ENCODE peak calls at places on chromosome 1, in five cellular contexts. One of them, this sample, is unnamed.

GRCh38 chr1:160114085-160114484 is 1.5 kb upstream of the ATP1A2 start:
- DNase-seq in ovary: no peak
- DNase-seq in HepG2: no peak
- DNase-seq in epithelial cell of prostate: no peak
- DNase-seq in uterus: no peak
- DNase-seq in this sample: no peak

GRCh38 chr1:85278853-85279314 is 2.5 kb upstream of the BCL10 start:
- DNase-seq in HepG2: no peak
- DNase-seq in ovary: no peak
- DNase-seq in epithelial cell of prostate: peak
- DNase-seq in uterus: no peak
- DNase-seq in this sample: peak

GRCh38 chr1:119779869-119780356 is 11.2 kb upstream of the HMGCS2 start:
- DNase-seq in ovary: peak
- DNase-seq in HepG2: no peak
- DNase-seq in epithelial cell of prostate: peak
- DNase-seq in uterus: peak
- DNase-seq in this sample: peak

GRCh38 chr1:29743264-29743663 is 506.9 kb downstream of the PTPRU start:
- DNase-seq in ovary: no peak
- DNase-seq in HepG2: no peak
- DNase-seq in uterus: no peak
- DNase-seq in epithelial cell of prostate: no peak
- DNase-seq in this sample: no peak

GRCh38 chr1:159429074-159429861 is 2.7 kb upstream of the OR10J4 start:
- DNase-seq in ovary: no peak
- DNase-seq in HepG2: no peak
- DNase-seq in uterus: no peak
- DNase-seq in epithelial cell of prostate: peak
- DNase-seq in this sample: no peak

GRCh38 chr1:213976665-213977485 is 10.9 kb upstream of the PROX1 start:
- DNase-seq in epithelial cell of prostate: no peak
- DNase-seq in HepG2: peak
- DNase-seq in ovary: no peak
- DNase-seq in uterus: no peak
- DNase-seq in this sample: no peak

GRCh38 chr1:160219062-160219929 is 14.1 kb downstream of the PEA15 start:
- DNase-seq in epithelial cell of prostate: no peak
- DNase-seq in ovary: peak
- DNase-seq in HepG2: peak
- DNase-seq in uterus: no peak
- DNase-seq in this sample: peak

GRCh38 chr1:91555074-91555730 is 54.6 kb downstream of the CDC7 start:
- DNase-seq in ovary: no peak
- DNase-seq in uterus: no peak
- DNase-seq in epithelial cell of prostate: no peak
- DNase-seq in HepG2: no peak
- DNase-seq in this sample: no peak

GRCh38 chr1:217021400-217021799 is 298.2 kb upstream of the ESRRG start:
- DNase-seq in uterus: no peak
- DNase-seq in ovary: no peak
- DNase-seq in epithelial cell of prostate: no peak
- DNase-seq in HepG2: no peak
- DNase-seq in this sample: no peak

GRCh38 chr1:52127181-52128175 is 14.4 kb upstream of the ZFYVE9 start:
- DNase-seq in uterus: no peak
- DNase-seq in HepG2: peak
- DNase-seq in epithelial cell of prostate: peak
- DNase-seq in ovary: peak
- DNase-seq in this sample: peak

GRCh38 chr1:234602334-234603220 is 7.4 kb downstream of the IRF2BP2 start:
- DNase-seq in HepG2: peak
- DNase-seq in uterus: no peak
- DNase-seq in epithelial cell of prostate: peak
- DNase-seq in ovary: peak
- DNase-seq in this sample: peak

GRCh38 chr1:26278303-26278702 is 1.6 kb upstream of the SH3BGRL3 start:
- DNase-seq in ovary: peak
- DNase-seq in epithelial cell of prostate: peak
- DNase-seq in uterus: no peak
- DNase-seq in HepG2: no peak
- DNase-seq in this sample: peak

GRCh38 chr1:180157108-180157507 is 2.4 kb downstream of the QSOX1 start:
- DNase-seq in HepG2: no peak
- DNase-seq in ovary: no peak
- DNase-seq in epithelial cell of prostate: no peak
- DNase-seq in uterus: no peak
- DNase-seq in this sample: no peak
- H3K27ac ChIP-seq in HepG2: peak
- H3K27ac ChIP-seq in ovary: no peak
- H3K27ac ChIP-seq in epithelial cell of prostate: peak
- H3K27ac ChIP-seq in uterus: no peak
- H3K27ac ChIP-seq in this sample: no peak

GRCh38 chr1:168089326-168089978 is 47.3 kb downstream of the GPR161 start:
- DNase-seq in HepG2: no peak
- DNase-seq in uterus: no peak
- DNase-seq in epithelial cell of prostate: no peak
- DNase-seq in ovary: no peak
- DNase-seq in this sample: no peak
- H3K27ac ChIP-seq in HepG2: no peak
- H3K27ac ChIP-seq in uterus: peak
- H3K27ac ChIP-seq in epithelial cell of prostate: no peak
- H3K27ac ChIP-seq in ovary: no peak
- H3K27ac ChIP-seq in this sample: no peak

GRCh38 chr1:3370856-3371703 is 83.4 kb upstream of the ARHGEF16 start:
- DNase-seq in epithelial cell of prostate: no peak
- DNase-seq in HepG2: no peak
- DNase-seq in ovary: no peak
- DNase-seq in uterus: no peak
- DNase-seq in this sample: no peak
- H3K27ac ChIP-seq in epithelial cell of prostate: no peak
- H3K27ac ChIP-seq in HepG2: no peak
- H3K27ac ChIP-seq in ovary: no peak
- H3K27ac ChIP-seq in uterus: no peak
- H3K27ac ChIP-seq in this sample: no peak

GRCh38 chr1:235933017-235933416 is 66.3 kb upstream of the LYST start:
- DNase-seq in epithelial cell of prostate: no peak
- DNase-seq in uterus: no peak
- DNase-seq in ovary: no peak
- DNase-seq in HepG2: no peak
- DNase-seq in this sample: peak

GRCh38 chr1:235932090-235932510 is 65.4 kb upstream of the LYST start:
- DNase-seq in uterus: no peak
- DNase-seq in epithelial cell of prostate: no peak
- DNase-seq in ovary: no peak
- DNase-seq in HepG2: no peak
- DNase-seq in this sample: peak

GRCh38 chr1:235931181-235931738 is 64.6 kb upstream of the LYST start:
- DNase-seq in ovary: no peak
- DNase-seq in uterus: no peak
- DNase-seq in epithelial cell of prostate: no peak
- DNase-seq in HepG2: no peak
- DNase-seq in this sample: no peak

GRCh38 chr1:235935506-235936224 is 69.0 kb upstream of the LYST start:
- DNase-seq in uterus: peak
- DNase-seq in ovary: peak
- DNase-seq in epithelial cell of prostate: no peak
- DNase-seq in HepG2: no peak
- DNase-seq in this sample: no peak

GRCh38 chr1:235933483-235934116 is 66.9 kb upstream of the LYST start:
- DNase-seq in uterus: no peak
- DNase-seq in epithelial cell of prostate: no peak
- DNase-seq in ovary: no peak
- DNase-seq in HepG2: no peak
- DNase-seq in this sample: no peak
- H3K27ac ChIP-seq in uterus: no peak
- H3K27ac ChIP-seq in epithelial cell of prostate: peak
- H3K27ac ChIP-seq in ovary: no peak
- H3K27ac ChIP-seq in HepG2: no peak
- H3K27ac ChIP-seq in this sample: peak

GRCh38 chr1:203307690-203308126 is 2.4 kb downstream of the BTG2 start:
- DNase-seq in ovary: no peak
- DNase-seq in uterus: no peak
- DNase-seq in epithelial cell of prostate: no peak
- DNase-seq in HepG2: no peak
- DNase-seq in this sample: no peak
- H3K27ac ChIP-seq in ovary: peak
- H3K27ac ChIP-seq in uterus: peak
- H3K27ac ChIP-seq in epithelial cell of prostate: peak
- H3K27ac ChIP-seq in HepG2: no peak
- H3K27ac ChIP-seq in this sample: peak

DNA sequence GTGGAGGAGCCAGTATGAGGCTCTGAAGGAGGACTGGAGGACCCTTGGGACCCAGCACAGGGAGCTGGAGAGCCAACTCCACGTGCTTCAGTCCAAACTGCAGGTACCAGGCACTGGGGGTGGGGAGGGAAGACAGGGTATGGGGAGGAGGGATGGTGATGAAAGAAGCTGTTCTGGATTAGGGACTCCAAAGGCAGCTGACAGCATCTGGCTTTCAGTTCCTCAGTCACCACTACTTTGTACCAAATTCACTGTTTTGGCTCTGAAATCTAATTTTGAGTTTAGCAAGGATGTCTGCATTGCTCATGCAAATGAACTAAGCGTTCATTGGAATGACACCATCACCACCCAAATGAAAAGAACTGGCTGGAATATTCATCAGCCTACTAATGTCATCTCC is 8.7 kb downstream of the C1orf74 start:
- DNase-seq in HepG2: no peak
- DNase-seq in epithelial cell of prostate: no peak
- DNase-seq in uterus: no peak
- DNase-seq in ovary: no peak
- DNase-seq in this sample: no peak
- H3K27ac ChIP-seq in HepG2: no peak
- H3K27ac ChIP-seq in epithelial cell of prostate: no peak
- H3K27ac ChIP-seq in uterus: no peak
- H3K27ac ChIP-seq in ovary: no peak
- H3K27ac ChIP-seq in this sample: no peak

DNA sequence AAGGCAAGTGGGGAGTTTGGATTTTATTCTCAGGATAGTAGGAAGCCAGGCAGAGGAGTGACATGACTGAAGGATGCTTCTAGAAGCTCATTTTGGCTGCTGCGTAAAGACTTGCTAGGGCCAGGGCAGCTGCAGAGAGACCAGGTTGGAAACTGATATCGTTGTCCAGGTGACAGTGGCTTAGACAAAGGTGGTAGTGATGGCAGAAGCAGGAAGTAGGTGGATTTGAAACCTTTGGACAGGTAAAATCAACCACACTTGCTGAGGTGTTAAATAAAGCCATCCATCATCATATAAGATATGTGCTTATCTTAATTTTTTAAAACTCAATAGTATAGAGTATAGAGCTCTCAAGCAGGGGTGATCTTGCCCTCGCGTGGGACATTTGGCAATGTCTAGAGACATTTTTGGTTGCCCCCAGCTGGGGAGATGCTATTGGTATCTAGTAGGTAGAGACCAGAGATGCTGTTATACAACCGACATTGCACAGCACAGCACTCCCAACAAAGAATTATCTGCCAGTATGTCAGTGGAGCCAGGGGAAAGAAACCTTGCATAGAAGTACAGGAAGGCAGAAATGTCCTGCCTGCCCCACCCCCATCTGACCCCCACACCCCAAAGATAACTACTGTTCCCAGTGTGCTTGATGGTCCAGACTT is 31.0 kb downstream of the TMEM51 start:
- DNase-seq in epithelial cell of prostate: no peak
- DNase-seq in uterus: no peak
- DNase-seq in ovary: no peak
- DNase-seq in HepG2: no peak
- DNase-seq in this sample: no peak
- H3K27ac ChIP-seq in epithelial cell of prostate: no peak
- H3K27ac ChIP-seq in uterus: no peak
- H3K27ac ChIP-seq in ovary: no peak
- H3K27ac ChIP-seq in HepG2: no peak
- H3K27ac ChIP-seq in this sample: no peak